ENCODE peak calls at places on chromosome 1, in seven cellular contexts. U is sigmoid colon; V is central memory CD4-positive, alpha-beta T cell; N is activated T-cell treated with anti-CD3 and anti-CD28 coated beads, Interleukin-2, amount 50 U/mL, for 24 hours; K is NCI-H1092; O is psoas muscle; F is adipocyte. Z is an unnamed sample.

GRCh38 chr1:213679153-213679552 is 308.6 kb upstream of the PROX1 start:
- DNase-seq in U (no peak), V (no peak), N (no peak), K (no peak), O (no peak), F (no peak), Z (no peak)

GRCh38 chr1:218377143-218377660 is 32.1 kb downstream of the TGFB2 start:
- DNase-seq in U (no peak), V (peak; percentile 55), N (peak; percentile 76), K (no peak), O (no peak), F (peak; percentile 93), Z (peak; percentile 68)

GRCh38 chr1:119702384-119702783 is 9.3 kb upstream of the PHGDH start:
- DNase-seq in U (no peak), V (no peak), N (no peak), K (no peak), O (no peak), F (peak; percentile 27), Z (no peak)

GRCh38 chr1:51336711-51337110 is 6.3 kb upstream of the TTC39A start:
- DNase-seq in U (no peak), V (no peak), N (no peak), K (no peak), O (no peak), F (no peak), Z (no peak)

GRCh38 chr1:60765204-60765603 is 317.2 kb upstream of the NFIA start:
- DNase-seq in U (no peak), V (no peak), N (no peak), K (peak; percentile 30), O (no peak), F (peak; percentile 30), Z (peak; percentile 21)

GRCh38 chr1:209996348-209996747 is 58.3 kb downstream of the SYT14 start:
- DNase-seq in U (no peak), V (no peak), N (no peak), K (no peak), O (no peak), F (no peak), Z (no peak)

GRCh38 chr1:51936531-51936930 is 54.0 kb downstream of the RAB3B start:
- DNase-seq in U (no peak), V (no peak), N (no peak), K (no peak), O (no peak), F (no peak), Z (no peak)

GRCh38 chr1:83883979-83884378 is 115.0 kb downstream of the TTLL7 start:
- DNase-seq in U (no peak), V (no peak), N (no peak), K (no peak), O (no peak), F (no peak), Z (no peak)

GRCh38 chr1:225998560-225999226 is 450 bp downstream of the SDE2 start:
- DNase-seq in U (no peak), V (no peak), N (no peak), K (no peak), O (no peak), F (peak; percentile 61), Z (no peak)

GRCh38 chr1:201351617-201352016 is 25.9 kb downstream of the TNNT2 start:
- DNase-seq in U (no peak), V (no peak), N (no peak), K (no peak), O (no peak), F (no peak), Z (no peak)

GRCh38 chr1:8574985-8575384 is 242.5 kb downstream of the RERE start:
- DNase-seq in U (no peak), V (no peak), N (no peak), K (no peak), O (no peak), F (no peak), Z (no peak)